ENCODE peak calls at places on chromosome 18, in five cellular contexts. H is HepG2, K is K562, T is GM12878, N is SK-N-SH. W is an unnamed sample.

GRCh38 chr18:8847900-8848299 is 142.5 kb downstream of the MTCL1 start:
- DNase-seq in H (no peak), K (no peak), T (no peak), N (no peak), W (no peak)

GRCh38 chr18:9337875-9338274 is 3.3 kb downstream of the TWSG1 start:
- DNase-seq in H (no peak), K (peak), T (peak), N (no peak), W (no peak)

GRCh38 chr18:37663446-37663845 is 97.8 kb upstream of the CELF4 start:
- DNase-seq in H (no peak), K (no peak), T (no peak), N (no peak), W (no peak)

GRCh38 chr18:13321923-13322322 is 103.4 kb downstream of the LDLRAD4 start:
- DNase-seq in H (no peak), K (no peak), T (no peak), N (no peak), W (no peak)

GRCh38 chr18:39162013-39162412 is 1596.4 kb upstream of the CELF4 start:
- DNase-seq in H (no peak), K (no peak), T (no peak), N (no peak), W (no peak)

GRCh38 chr18:2961828-2962227 is 51.1 kb downstream of the LPIN2 start:
- DNase-seq in H (no peak), K (no peak), T (no peak), N (peak), W (no peak)

GRCh38 chr18:46298511-46298910 is 194.3 kb downstream of the HAUS1 start:
- DNase-seq in H (no peak), K (no peak), T (no peak), N (no peak), W (no peak)

GRCh38 chr18:31610841-31611240 is 19.2 kb downstream of the TTR start:
- DNase-seq in H (peak), K (peak), T (no peak), N (peak), W (peak)

GRCh38 chr18:13359195-13359594 is 140.6 kb downstream of the LDLRAD4 start:
- DNase-seq in H (no peak), K (no peak), T (no peak), N (no peak), W (no peak)

GRCh38 chr18:24319757-24320156 is 77.9 kb downstream of the OSBPL1A start:
- DNase-seq in H (no peak), K (no peak), T (no peak), N (peak), W (no peak)

GRCh38 chr18:77098554-77099174 is 33.9 kb downstream of the MBP start:
- DNase-seq in H (no peak), K (no peak), T (no peak), N (no peak), W (no peak)

GRCh38 chr18:2413352-2413751 is 158.0 kb downstream of the METTL4 start:
- DNase-seq in H (no peak), K (no peak), T (no peak), N (no peak), W (no peak)

GRCh38 chr18:60191926-60192325 is 180.6 kb downstream of the MC4R start:
- DNase-seq in H (no peak), K (no peak), T (no peak), N (no peak), W (no peak)

GRCh38 chr18:23844991-23845680 is 155.9 kb downstream of the LAMA3 start:
- DNase-seq in H (no peak), K (no peak), T (no peak), N (no peak), W (no peak)

GRCh38 chr18:27843783-27844415 is 333.0 kb downstream of the CDH2 start:
- DNase-seq in H (no peak), K (no peak), T (no peak), N (no peak), W (no peak)

GRCh38 chr18:21857871-21858270 is 117.3 kb downstream of the MIB1 start:
- DNase-seq in H (no peak), K (no peak), T (no peak), N (no peak), W (no peak)

GRCh38 chr18:8224576-8224975 is 384.7 kb upstream of the RAB12 start:
- DNase-seq in H (no peak), K (no peak), T (no peak), N (no peak), W (no peak)

GRCh38 chr18:32138332-32138731 is 46.7 kb downstream of the RNF138 start:
- DNase-seq in H (no peak), K (peak), T (no peak), N (no peak), W (no peak)

GRCh38 chr18:2846638-2847340 is at the start of gene EMILIN2:
- DNase-seq in H (no peak), K (peak), T (no peak), N (peak), W (peak)

GRCh38 chr18:23231340-23232021 is 96.2 kb downstream of the CABLES1 start:
- DNase-seq in H (no peak), K (no peak), T (peak), N (peak), W (no peak)

GRCh38 chr18:24538421-24539264 is 78.2 kb downstream of the HRH4 start:
- DNase-seq in H (no peak), K (no peak), T (no peak), N (peak), W (peak)

GRCh38 chr18:49521251-49521650 is 34.2 kb upstream of the C18orf32 start:
- DNase-seq in H (no peak), K (no peak), T (no peak), N (no peak), W (no peak)

GRCh38 chr18:36688020-36688965 is 140.5 kb downstream of the TPGS2 start:
- DNase-seq in H (peak), K (peak), T (peak), N (peak), W (peak)

GRCh38 chr18:57210101-57210661 is 63.3 kb downstream of the BOD1L2 start:
- DNase-seq in H (peak), K (peak), T (no peak), N (no peak), W (peak)

GRCh38 chr18:49459404-49460171 is 857 bp downstream of the DYM start:
- DNase-seq in H (no peak), K (peak), T (no peak), N (peak), W (no peak)

GRCh38 chr18:31241900-31242409 is 76.0 kb upstream of the DSG1 start:
- DNase-seq in H (peak), K (peak), T (no peak), N (peak), W (peak)

GRCh38 chr18:13614701-13615288 is 111.6 kb downstream of the FAM210A start:
- DNase-seq in H (no peak), K (no peak), T (no peak), N (no peak), W (no peak)

GRCh38 chr18:3511980-3512379 is 62.0 kb downstream of the TGIF1 start:
- DNase-seq in H (no peak), K (peak), T (no peak), N (peak), W (no peak)

GRCh38 chr18:58190842-58191530 is 147.0 kb downstream of the NEDD4L start:
- DNase-seq in H (no peak), K (no peak), T (no peak), N (peak), W (no peak)

GRCh38 chr18:59005266-59005665 is 134.4 kb upstream of the SEC11C start:
- DNase-seq in H (no peak), K (no peak), T (no peak), N (no peak), W (no peak)

GRCh38 chr18:46536215-46536874 is 120.7 kb downstream of the LOXHD1 start:
- DNase-seq in H (no peak), K (no peak), T (no peak), N (no peak), W (no peak)

GRCh38 chr18:51522338-51522737 is 324.9 kb upstream of the MEX3C start:
- DNase-seq in H (no peak), K (no peak), T (no peak), N (no peak), W (no peak)

GRCh38 chr18:906416-907170 is 1.9 kb downstream of the ADCYAP1 start:
- DNase-seq in H (no peak), K (no peak), T (no peak), N (peak), W (peak)

GRCh38 chr18:28159055-28159454 is 17.9 kb downstream of the CDH2 start:
- DNase-seq in H (no peak), K (no peak), T (no peak), N (no peak), W (no peak)

GRCh38 chr18:31197676-31198075 is 35.0 kb upstream of the DSC1 start:
- DNase-seq in H (no peak), K (no peak), T (no peak), N (no peak), W (no peak)

GRCh38 chr18:50611529-50611941 is 51.6 kb downstream of the MAPK4 start:
- DNase-seq in H (peak), K (no peak), T (no peak), N (no peak), W (no peak)

DNA sequence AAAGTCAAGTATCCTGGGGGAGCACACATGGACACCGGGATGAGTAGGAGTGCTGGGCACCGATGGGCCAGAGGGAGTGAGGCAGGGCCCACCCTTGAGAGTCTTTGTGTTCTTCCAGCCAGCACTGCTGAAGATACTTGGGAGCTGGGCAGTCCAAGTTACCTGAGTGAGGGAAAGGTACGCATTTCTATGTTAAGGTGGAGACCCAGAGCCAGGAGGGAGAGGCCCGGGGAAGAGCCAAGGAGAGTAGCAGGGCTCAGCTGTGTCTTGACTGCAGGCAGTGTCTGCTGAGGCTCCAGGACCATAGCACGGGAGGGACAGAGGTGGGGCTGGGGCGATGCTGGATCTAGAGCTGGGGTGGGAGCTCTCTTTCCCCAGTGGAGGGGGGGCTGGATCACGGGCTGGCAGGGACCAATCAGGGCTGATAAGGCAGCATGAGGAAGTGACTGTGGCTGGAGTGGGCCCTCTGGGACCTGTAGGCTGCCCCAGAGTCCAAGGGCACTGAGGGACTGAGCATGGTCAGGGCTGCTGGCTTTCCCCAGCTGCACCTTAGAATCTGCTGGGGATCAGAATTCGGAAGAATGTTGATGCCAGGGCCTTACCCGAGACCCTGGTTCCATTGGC is 289.2 kb downstream of the PHLPP1 start:
- DNase-seq in H (no peak), K (no peak), T (no peak), N (no peak), W (no peak)
- TF ChIP-seq FOXM1 in H (no peak), K (no peak), T (no peak), N (no peak), W (no peak)

DNA sequence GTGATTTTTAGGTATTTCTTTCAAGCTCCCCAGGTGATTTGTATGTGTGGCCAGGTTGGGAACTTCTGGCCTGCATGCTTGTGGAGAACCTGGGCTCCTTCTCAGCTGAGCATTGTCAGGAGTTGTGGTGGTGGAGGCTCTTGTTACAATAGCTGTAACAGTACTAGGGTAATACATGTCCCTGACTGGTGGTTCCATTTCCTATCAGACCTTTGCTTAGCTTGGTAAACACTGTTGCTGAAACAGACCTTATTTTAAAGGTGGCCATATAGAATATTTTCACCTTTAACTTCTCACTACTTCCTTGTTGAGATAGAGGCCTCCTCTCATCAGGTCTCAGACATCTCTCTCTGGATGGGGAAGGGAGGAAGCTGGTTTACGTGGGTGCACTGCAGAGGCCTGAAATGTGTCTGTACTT is 79.2 kb downstream of the SETBP1 start:
- DNase-seq in H (no peak), K (no peak), T (peak), N (no peak), W (no peak)
- TF ChIP-seq FOXM1 in H (no peak), K (no peak), T (no peak), N (no peak), W (no peak)

DNA sequence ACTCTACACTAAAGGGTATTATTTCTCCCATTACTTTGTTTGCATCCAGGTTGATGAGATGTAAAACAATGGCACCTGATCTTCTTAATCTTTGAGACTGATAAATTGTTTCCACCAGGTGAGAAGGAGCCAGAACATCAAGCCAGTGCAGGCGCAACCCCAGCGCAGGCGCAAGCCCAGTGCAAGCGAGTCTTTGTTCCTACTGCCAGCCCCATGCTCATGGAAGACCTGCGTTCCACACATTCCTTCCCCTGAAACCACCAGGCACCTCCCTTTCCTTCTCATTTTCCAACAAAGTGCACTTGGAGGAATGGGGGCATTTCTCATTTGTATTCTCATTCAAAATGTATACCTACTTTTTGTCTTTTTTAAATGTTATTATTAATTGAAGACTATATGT is 188.7 kb upstream of the SMAD2 start:
- DNase-seq in H (no peak), K (no peak), T (no peak), N (no peak), W (no peak)
- TF ChIP-seq FOXM1 in H (no peak), K (no peak), T (no peak), N (no peak), W (no peak)

GRCh38 chr18:6115710-6116109 is 220.4 kb upstream of the TMEM200C start:
- DNase-seq in H (no peak), K (no peak), T (no peak), N (no peak), W (no peak)

GRCh38 chr18:6118080-6118479 is 222.8 kb upstream of the TMEM200C start:
- DNase-seq in H (peak), K (no peak), T (no peak), N (no peak), W (no peak)

DNA sequence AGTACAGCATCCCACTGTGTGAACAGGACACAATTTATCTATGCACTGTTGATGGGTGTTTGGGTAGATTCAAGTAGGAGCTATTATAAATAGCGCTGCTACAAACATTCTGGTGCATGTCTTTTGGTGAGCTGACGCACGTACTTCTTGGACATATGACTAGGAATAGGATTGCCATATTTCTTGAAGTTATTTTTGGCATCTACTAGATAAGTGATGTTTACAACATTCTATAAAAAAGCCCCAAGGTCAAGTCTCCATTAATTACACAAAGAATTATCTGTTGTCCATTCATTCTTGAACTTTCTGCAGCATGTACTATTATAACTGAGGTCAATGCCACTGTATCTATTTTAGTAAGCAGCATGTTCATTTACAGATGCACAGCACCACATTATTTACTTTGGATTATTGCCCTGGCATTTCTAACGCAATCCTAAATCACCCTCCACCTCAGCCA is 225.5 kb upstream of the TMEM200C start:
- DNase-seq in H (no peak), K (no peak), T (no peak), N (no peak), W (no peak)
- TF ChIP-seq FOXM1 in H (no peak), K (no peak), T (no peak), N (no peak), W (no peak)

GRCh38 chr18:79572848-79573451 is 106.7 kb upstream of the CTDP1 start:
- DNase-seq in H (no peak), K (no peak), T (no peak), N (no peak), W (no peak)

GRCh38 chr18:79570266-79571201 is 109.1 kb upstream of the CTDP1 start:
- DNase-seq in H (no peak), K (no peak), T (no peak), N (no peak), W (no peak)

GRCh38 chr18:79569720-79570119 is 109.9 kb upstream of the CTDP1 start:
- DNase-seq in H (no peak), K (no peak), T (no peak), N (no peak), W (no peak)

GRCh38 chr18:79572093-79572780 is 107.4 kb upstream of the CTDP1 start:
- DNase-seq in H (no peak), K (no peak), T (no peak), N (no peak), W (no peak)

DNA sequence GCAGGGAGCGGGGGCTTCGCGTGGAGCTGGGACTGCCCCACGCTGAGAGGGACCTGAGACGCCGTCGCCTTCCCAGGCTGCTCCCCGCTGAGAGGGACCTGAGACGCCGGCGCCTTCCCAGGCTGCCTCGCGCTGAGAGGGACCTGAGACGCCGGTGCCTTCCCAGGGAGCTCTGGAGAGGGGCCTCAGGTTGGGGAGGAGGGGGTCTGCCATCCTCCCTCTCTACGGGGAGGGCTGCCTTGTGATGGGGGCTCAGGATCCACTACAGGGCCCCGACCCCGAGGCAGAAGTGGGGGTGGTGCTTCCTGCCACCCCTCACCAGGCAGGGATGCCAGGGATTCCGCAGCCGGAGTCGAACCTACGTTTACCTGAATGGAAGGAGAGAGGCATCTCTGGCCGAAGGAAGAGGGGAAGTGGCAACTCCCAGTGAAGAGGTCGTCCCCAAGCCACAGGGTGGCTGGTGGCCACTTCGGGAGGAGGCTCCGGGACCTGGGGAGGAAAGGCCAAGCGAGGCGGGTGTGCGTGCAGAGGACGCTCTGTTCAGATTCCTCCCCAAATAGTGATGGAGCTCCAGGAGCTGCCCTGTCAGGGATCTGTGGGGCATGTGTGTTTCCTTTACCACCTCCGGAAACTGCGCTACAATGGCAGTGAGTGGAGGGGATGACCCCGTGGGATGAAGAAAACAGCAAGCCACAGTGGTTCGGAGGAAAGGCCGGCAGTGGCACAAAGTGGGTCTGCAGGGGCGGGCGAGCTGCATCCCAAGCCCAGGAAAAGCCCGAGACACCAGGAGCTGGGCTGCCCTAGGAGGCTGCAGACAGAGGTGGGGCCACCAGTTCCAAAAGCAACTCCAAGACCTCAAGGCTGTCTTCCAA is 108.1 kb upstream of the CTDP1 start:
- DNase-seq in H (no peak), K (no peak), T (no peak), N (no peak), W (no peak)
- TF ChIP-seq FOXM1 in H (no peak), K (no peak), T (no peak), N (no peak), W (no peak)

DNA sequence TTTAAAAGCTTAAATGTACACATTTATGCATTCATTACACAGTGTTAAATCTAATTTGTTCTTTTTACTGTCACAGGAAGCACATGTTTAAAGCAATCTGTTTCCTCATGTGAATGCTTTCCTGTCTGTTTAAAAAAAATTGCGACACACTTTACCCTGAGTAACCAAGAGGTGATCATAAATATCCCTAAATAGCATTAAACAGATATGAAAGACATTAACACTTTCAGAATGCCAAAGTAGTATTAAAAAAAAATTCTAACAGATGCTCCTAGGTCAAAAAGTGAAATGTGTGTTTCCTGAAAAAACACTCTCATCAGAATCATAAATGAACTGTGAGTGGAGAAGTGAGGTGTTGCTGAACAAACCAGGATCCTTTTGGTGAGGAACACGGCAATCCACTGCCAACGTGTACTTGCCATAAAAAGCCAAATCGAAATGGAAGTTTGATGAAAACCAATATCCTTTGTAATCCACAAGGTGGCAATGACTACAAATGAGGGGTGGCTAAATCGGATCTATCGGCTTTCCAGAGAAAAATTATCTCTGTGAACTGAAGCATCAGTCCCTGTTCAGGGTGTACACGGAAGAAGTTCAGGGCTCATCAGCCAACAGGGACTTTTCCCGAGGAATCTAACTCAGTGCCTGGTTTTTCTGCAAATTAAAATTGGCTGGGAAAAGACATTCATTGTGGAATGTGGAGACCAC is 248.9 kb downstream of the TCF4 start:
- DNase-seq in H (no peak), K (no peak), T (no peak), N (no peak), W (no peak)
- TF ChIP-seq FOXM1 in H (no peak), K (no peak), T (no peak), N (no peak), W (no peak)

W was measured in HEK293T.